ENCODE peak calls at places on chromosomes 7 and 10, in five cellular contexts. E, B, M, C and N are unnamed samples.

GRCh38 chr7:111708072-111708471 is 145.8 kb upstream of the IMMP2L start:
- DNase-seq in B (no peak), E (no peak), C (no peak), M (no peak), N (no peak)

GRCh38 chr10:89535185-89536012 is at the start of gene SLC16A12:
- DNase-seq in B (peak; percentile 56), M (no peak), C (peak; percentile 21), E (peak; percentile 44), N (peak; percentile 25)

GRCh38 chr10:101563007-101563406 is 25.1 kb downstream of the POLL start:
- DNase-seq in M (no peak), B (no peak), E (no peak), C (no peak), N (no peak)

GRCh38 chr10:100886946-100887345 is 25.8 kb upstream of the SLF2 start:
- DNase-seq in E (no peak), C (peak; percentile 58), B (no peak), M (no peak), N (no peak)

GRCh38 chr7:100011516-100011915 is 3.9 kb upstream of the ZKSCAN1 start:
- DNase-seq in B (no peak), M (no peak), E (no peak), C (no peak), N (no peak)

GRCh38 chr10:113663142-113663541 is 699 bp downstream of the NRAP start:
- DNase-seq in C (no peak), M (no peak), B (no peak), E (no peak), N (no peak)

GRCh38 chr10:112135604-112136003 is 48.0 kb downstream of the GPAM start:
- DNase-seq in B (no peak), M (no peak), C (no peak), E (no peak), N (no peak)

GRCh38 chr7:106021211-106022067 is 58.4 kb downstream of the CDHR3 start:
- DNase-seq in M (no peak), B (no peak), C (no peak), E (no peak), N (no peak)

GRCh38 chr10:60777696-60778213 is 523 bp upstream of the CDK1 start:
- DNase-seq in M (no peak), B (no peak), C (no peak), E (no peak), N (no peak)

GRCh38 chr7:120857558-120858298 is at the start of gene TSPAN12:
- DNase-seq in M (no peak), C (peak; percentile 64), E (peak; percentile 87), B (peak; percentile 90), N (peak; percentile 92)
- TF ChIP-seq CTCF in M (peak; percentile 68), C (peak; percentile 24), E (peak; percentile 57), B (peak; percentile 71), N (peak; percentile 66)

DNA sequence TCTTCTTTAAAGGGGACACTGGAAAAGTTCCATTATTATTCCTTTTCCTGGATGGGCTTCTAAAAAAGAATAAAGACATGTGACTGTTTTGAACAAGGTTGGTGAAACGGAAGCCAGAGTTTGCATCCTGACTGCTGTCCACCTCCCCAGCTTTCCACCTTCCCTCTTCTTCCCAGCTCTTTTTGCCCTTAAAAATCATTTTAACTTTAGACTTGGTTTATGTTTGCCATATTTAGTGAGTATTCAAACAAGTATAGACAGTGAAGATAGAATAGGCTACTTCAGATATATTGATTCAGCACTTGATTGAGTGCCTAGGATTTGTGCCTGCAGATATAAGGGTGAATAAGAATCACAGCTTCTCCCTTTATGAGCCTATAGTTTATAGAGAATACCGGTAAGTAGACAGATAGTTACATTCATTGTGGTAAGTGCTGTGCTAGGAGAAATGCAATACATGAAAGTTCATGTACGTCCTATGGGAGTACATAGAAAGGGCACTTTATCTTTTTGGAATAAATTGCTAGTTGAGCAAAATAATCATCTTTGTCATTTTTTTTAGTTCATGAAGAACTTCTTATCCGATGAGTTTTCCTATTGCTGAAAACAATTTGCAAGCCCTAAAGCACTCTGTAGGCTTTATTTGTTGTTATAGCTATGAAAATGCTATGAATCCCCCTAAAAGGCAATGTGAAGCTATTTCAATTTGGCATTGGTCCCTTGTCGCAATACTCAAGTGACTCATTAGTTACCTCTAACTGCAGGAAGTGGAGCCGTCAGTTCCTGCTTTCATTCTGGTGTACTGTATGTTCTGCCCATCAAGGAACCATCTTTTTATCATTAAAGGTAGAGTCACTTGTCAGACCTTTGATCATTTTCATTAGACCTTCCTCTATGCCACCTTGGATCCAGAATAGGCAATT is 57.2 kb upstream of the STRIP2 start:
- DNase-seq in B (no peak), E (no peak), C (peak; percentile 70), M (no peak), N (no peak)
- TF ChIP-seq CTCF in B (no peak), E (no peak), C (no peak), M (no peak), N (no peak)

GRCh38 chr7:112707655-112708054 is 82.5 kb downstream of the TMEM168 start:
- DNase-seq in E (no peak), C (no peak), M (no peak), B (no peak), N (no peak)

DNA sequence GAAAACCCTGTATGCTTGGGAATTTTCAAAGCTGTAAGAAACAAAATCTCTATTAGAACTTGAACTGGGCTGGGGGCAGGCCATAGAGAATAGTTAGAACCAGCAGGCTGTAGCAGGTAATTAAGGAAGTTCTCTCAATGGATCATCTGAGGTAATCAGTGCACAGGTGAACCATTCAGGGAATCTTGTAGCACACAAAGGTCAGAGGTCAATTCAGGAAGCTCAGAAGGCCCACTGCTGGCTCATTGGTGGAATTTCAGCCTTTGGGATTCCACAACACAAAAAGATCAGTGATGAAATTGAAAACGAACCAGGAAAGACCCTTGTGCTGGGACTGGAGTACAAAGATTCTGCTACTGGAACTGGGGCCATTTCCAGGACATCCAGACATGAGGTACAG is 82.0 kb downstream of the TMEM168 start:
- DNase-seq in E (no peak), B (no peak), C (no peak), M (no peak), N (no peak)
- TF ChIP-seq CTCF in E (no peak), B (no peak), C (no peak), M (no peak), N (no peak)

GRCh38 chr7:25891591-25891990 is 260.4 kb upstream of the NFE2L3 start:
- DNase-seq in B (no peak), M (no peak), E (no peak), C (no peak), N (no peak)
- TF ChIP-seq CTCF in B (no peak), M (no peak), E (no peak), C (no peak), N (no peak)

GRCh38 chr7:55271069-55271468 is 94.1 kb upstream of the LANCL2 start:
- DNase-seq in B (no peak), M (no peak), C (peak; percentile 40), E (no peak), N (no peak)
- TF ChIP-seq CTCF in B (no peak), M (peak; percentile 56), C (peak; percentile 60), E (no peak), N (peak; percentile 13)